ENCODE peak calls at places on chromosome 4, in ten cellular contexts. Q is OCI-LY7, B is lower lobe of right lung, N is hepatocyte, M is breast epithelium, A is adipocyte, W is heart right ventricle, P is cardiac muscle cell, E is neuronal stem cell, H is tibial nerve. S is an unnamed sample. For H3K9me3, the result is how much of the 10 kb centered on the place peaks cover.

GRCh38 chr4:17552427-17552826 is 24.6 kb upstream of the LAP3 start:
- DNase-seq in Q (no peak), B (no peak), N (no peak), M (no peak), A (no peak), W (no peak), P (no peak), E (no peak), H (no peak), S (no peak)

GRCh38 chr4:113026556-113026955 is 22.9 kb upstream of the ANK2 start:
- DNase-seq in Q (no peak), B (no peak), N (no peak), M (no peak), A (peak), W (no peak), P (no peak), E (no peak), H (no peak), S (no peak)

GRCh38 chr4:42906906-42907774 is 14.6 kb downstream of the GRXCR1 start:
- DNase-seq in Q (no peak), B (no peak), N (no peak), M (peak), A (no peak), W (no peak), P (no peak), E (no peak), H (no peak), S (no peak)

GRCh38 chr4:128517096-128517738 is 229.6 kb upstream of the PGRMC2 start:
- DNase-seq in Q (no peak), B (no peak), N (peak), M (no peak), A (peak), W (no peak), P (no peak), E (no peak), H (no peak), S (no peak)

GRCh38 chr4:41135761-41136160 is 78.6 kb downstream of the APBB2 start:
- DNase-seq in Q (no peak), B (no peak), N (no peak), M (no peak), A (no peak), W (no peak), P (no peak), E (no peak), H (no peak), S (no peak)

GRCh38 chr4:6501171-6501570 is 28.8 kb upstream of the PPP2R2C start:
- DNase-seq in Q (no peak), B (no peak), N (no peak), M (no peak), A (no peak), W (no peak), P (no peak), E (no peak), H (no peak), S (no peak)

GRCh38 chr4:43277003-43277402 is 384.5 kb downstream of the GRXCR1 start:
- DNase-seq in Q (no peak), B (no peak), N (no peak), M (no peak), A (no peak), W (no peak), P (no peak), E (no peak), H (no peak), S (no peak)

GRCh38 chr4:112876316-112876715 is 173.1 kb upstream of the ANK2 start:
- DNase-seq in Q (no peak), B (no peak), N (no peak), M (no peak), A (no peak), W (no peak), P (no peak), E (no peak), H (no peak), S (no peak)

GRCh38 chr4:40055379-40055872 is 1.2 kb upstream of the N4BP2 start:
- DNase-seq in Q (no peak), B (no peak), N (no peak), M (no peak), A (no peak), W (no peak), P (peak), E (peak), H (no peak), S (no peak)

GRCh38 chr4:8768357-8768999 is 103.2 kb downstream of the HMX1 start:
- DNase-seq in Q (no peak), B (peak), N (no peak), M (no peak), A (no peak), W (no peak), P (no peak), E (no peak), H (no peak), S (no peak)

GRCh38 chr4:83282049-83282535 is 2.5 kb downstream of the COQ2 start:
- DNase-seq in Q (peak), B (no peak), N (peak), M (no peak), A (peak), W (peak), P (peak), E (peak), H (peak), S (peak)

GRCh38 chr4:5024673-5025072 is 5.4 kb upstream of the CYTL1 start:
- DNase-seq in Q (no peak), B (no peak), N (no peak), M (no peak), A (peak), W (no peak), P (no peak), E (no peak), H (peak), S (no peak)

DNA sequence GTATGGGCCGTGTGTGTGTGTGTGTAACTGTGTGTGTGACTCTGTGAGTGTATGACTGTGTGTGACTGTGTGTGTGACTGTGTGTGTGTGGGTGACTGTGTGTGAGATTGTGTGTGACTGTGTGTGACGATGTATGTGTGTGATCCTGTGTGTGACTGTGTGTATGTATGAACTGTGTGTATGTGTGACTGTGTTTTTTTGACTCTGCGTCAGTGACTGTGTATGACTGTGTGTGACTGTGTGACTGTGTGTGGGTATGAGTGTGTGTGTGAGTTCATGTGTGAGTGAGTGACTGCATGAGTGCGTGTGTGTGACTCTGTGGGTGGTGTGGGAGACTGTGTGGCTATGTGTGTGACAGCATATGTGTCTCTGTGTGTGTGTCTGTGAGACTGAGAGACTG is 81.8 kb downstream of the ZNF718 start:
- DNase-seq in Q (no peak), B (no peak), N (no peak), M (no peak), A (no peak), W (no peak), P (no peak), E (no peak), H (no peak), S (no peak)
- H3K9me3 ChIP-seq in Q (under half), B (under half), N (under half), M (under half), A (under half), W (under half), P (under half), E (under half), H (under half), S (under half)

GRCh38 chr4:36332782-36333131 is 51.3 kb downstream of the DTHD1 start:
- DNase-seq in Q (no peak), B (no peak), N (no peak), M (no peak), A (no peak), W (no peak), P (no peak), E (no peak), H (no peak), S (no peak)
- H3K9me3 ChIP-seq in Q (under half), B (under half), N (under half), M (under half), A (under half), W (under half), P (under half), E (under half), H (under half), S (under half)

DNA sequence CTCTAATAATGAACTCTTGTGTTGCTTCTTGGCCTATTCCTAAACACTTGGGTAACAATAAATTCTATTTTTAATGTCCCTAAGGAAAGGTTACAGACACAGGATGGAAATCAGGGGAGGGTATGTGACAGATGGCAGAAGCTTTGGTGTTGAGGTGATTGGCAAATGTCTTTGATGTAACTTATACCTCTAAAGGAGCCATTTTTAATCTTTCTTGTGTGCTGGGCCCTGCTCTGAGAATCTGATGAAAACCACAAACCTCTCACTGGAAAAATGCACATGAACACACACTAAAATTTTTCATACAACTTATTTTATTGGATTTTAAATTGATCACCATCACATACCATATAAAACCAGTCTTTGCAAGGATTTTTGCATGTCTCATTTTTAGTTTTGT is 17.7 kb downstream of the FRYL start:
- DNase-seq in Q (no peak), B (no peak), N (no peak), M (no peak), A (no peak), W (no peak), P (no peak), E (no peak), H (no peak), S (no peak)
- H3K9me3 ChIP-seq in Q (under half), B (under half), N (under half), M (under half), A (under half), W (under half), P (under half), E (under half), H (under half), S (under half)

GRCh38 chr4:145155268-145155870 is 25.0 kb downstream of the OTUD4 start:
- DNase-seq in Q (no peak), B (no peak), N (no peak), M (no peak), A (no peak), W (no peak), P (no peak), E (no peak), H (no peak), S (no peak)

GRCh38 chr4:145148980-145149379 is 31.4 kb downstream of the OTUD4 start:
- DNase-seq in Q (no peak), B (no peak), N (no peak), M (no peak), A (no peak), W (no peak), P (no peak), E (no peak), H (no peak), S (no peak)

GRCh38 chr4:145154573-145154972 is 25.8 kb downstream of the OTUD4 start:
- DNase-seq in Q (peak), B (no peak), N (peak), M (no peak), A (peak), W (peak), P (peak), E (no peak), H (no peak), S (no peak)

GRCh38 chr4:145153904-145154298 is 26.5 kb downstream of the OTUD4 start:
- DNase-seq in Q (no peak), B (no peak), N (no peak), M (no peak), A (no peak), W (no peak), P (no peak), E (no peak), H (no peak), S (no peak)

GRCh38 chr4:145153181-145153903 is 27.0 kb downstream of the OTUD4 start:
- DNase-seq in Q (no peak), B (no peak), N (no peak), M (no peak), A (no peak), W (no peak), P (no peak), E (no peak), H (no peak), S (no peak)
- H3K9me3 ChIP-seq in Q (under half), B (under half), N (under half), M (under half), A (under half), W (under half), P (under half), E (under half), H (under half), S (under half)